ENCODE peak calls at places on chromosomes 5 and 9, in six cellular contexts. H, B, Y, E, O and X are unnamed samples.
A peak's percentile ranks its signal among the peaks of the same experiment; 100 is the strongest.

GRCh38 chr5:78549043-78549442 is 99.5 kb downstream of the LHFPL2 start:
- DNase-seq in O (peak; percentile 22), Y (peak; percentile 44), E (peak; percentile 21), B (no peak), H (no peak), X (no peak)

GRCh38 chr5:15014809-15015208 is 143.2 kb upstream of the ANKH start:
- DNase-seq in B (no peak), Y (peak; percentile 31), H (no peak), O (peak; percentile 22), E (no peak), X (peak; percentile 38)

GRCh38 chr9:23779220-23779619 is 46.8 kb downstream of the ELAVL2 start:
- DNase-seq in E (peak; percentile 39), B (no peak), O (no peak), H (peak; percentile 24), Y (no peak), X (no peak)

GRCh38 chr9:85185486-85186217 is 516.1 kb downstream of the NTRK2 start:
- DNase-seq in B (no peak), H (no peak), E (no peak), Y (no peak), O (no peak), X (no peak)

GRCh38 chr9:75700252-75700640 is 190.2 kb upstream of the PCSK5 start:
- DNase-seq in Y (no peak), E (no peak), B (no peak), H (no peak), O (no peak), X (no peak)

GRCh38 chr9:89473762-89474469 is 24.0 kb downstream of the SEMA4D start:
- DNase-seq in O (peak; percentile 55), H (no peak), Y (peak; percentile 80), B (no peak), E (no peak), X (peak; percentile 89)

GRCh38 chr5:181170237-181170830 is 22.9 kb downstream of the OR2V2 start:
- DNase-seq in B (no peak), Y (no peak), H (no peak), E (peak; percentile 76), O (no peak), X (no peak)

GRCh38 chr9:111161015-111161415 is 122.7 kb upstream of the LPAR1 start:
- DNase-seq in H (no peak), B (no peak), O (no peak), Y (peak; percentile 31), E (no peak), X (peak; percentile 92)

GRCh38 chr5:132260051-132260450 is 2.6 kb downstream of the PDLIM4 start:
- DNase-seq in Y (peak; percentile 53), E (peak; percentile 15), O (no peak), H (no peak), B (peak; percentile 13), X (peak; percentile 61)

GRCh38 chr5:135343417-135343816 is 55.6 kb downstream of the MACROH2A1 start:
- DNase-seq in O (no peak), Y (no peak), E (no peak), B (no peak), H (no peak), X (no peak)

GRCh38 chr5:73374520-73375235 is 73.9 kb downstream of the FOXD1 start:
- DNase-seq in Y (peak; percentile 84), H (no peak), E (no peak), O (no peak), B (no peak), X (peak; percentile 88)

GRCh38 chr9:79694676-79695400 is 123.1 kb downstream of the TLE4 start:
- DNase-seq in H (peak; percentile 38), B (no peak), E (peak; percentile 41), Y (peak; percentile 90), O (peak; percentile 66), X (peak; percentile 92)

GRCh38 chr9:19087601-19088000 is 15.1 kb downstream of the HAUS6 start:
- DNase-seq in Y (peak; percentile 85), B (no peak), H (no peak), O (peak; percentile 10), E (no peak), X (peak; percentile 59)

GRCh38 chr5:41524174-41524573 is 13.8 kb upstream of the PLCXD3 start:
- DNase-seq in E (no peak), B (no peak), O (peak; percentile 12), H (no peak), Y (no peak), X (no peak)

GRCh38 chr5:52560366-52560765 is 227.3 kb upstream of the ITGA1 start:
- DNase-seq in H (no peak), O (peak; percentile 6), E (no peak), Y (peak; percentile 35), B (no peak), X (no peak)

GRCh38 chr5:157913575-157913974 is 54.6 kb upstream of the CLINT1 start:
- DNase-seq in H (peak; percentile 68), B (no peak), Y (no peak), E (no peak), O (no peak), X (no peak)

GRCh38 chr5:161391724-161392123 is 154.8 kb downstream of the GABRB2 start:
- DNase-seq in O (no peak), H (no peak), B (no peak), Y (no peak), E (no peak), X (no peak)

GRCh38 chr5:169707714-169708113 is 70.6 kb downstream of the DOCK2 start:
- DNase-seq in B (no peak), H (no peak), O (no peak), Y (no peak), E (no peak), X (no peak)

GRCh38 chr5:171336486-171337206 is 27.6 kb downstream of the TLX3 start:
- DNase-seq in H (no peak), Y (peak; percentile 31), E (no peak), O (peak; percentile 71), B (peak; percentile 58), X (peak; percentile 64)

GRCh38 chr5:168047669-168048111 is 243.8 kb upstream of the WWC1 start:
- DNase-seq in Y (no peak), B (no peak), H (no peak), O (no peak), E (peak; percentile 57), X (no peak)

GRCh38 chr5:3843691-3844090 is 248.1 kb downstream of the IRX1 start:
- DNase-seq in O (no peak), Y (no peak), E (no peak), B (no peak), H (no peak), X (no peak)

GRCh38 chr9:84711936-84712335 is 42.4 kb downstream of the NTRK2 start:
- DNase-seq in B (no peak), Y (peak; percentile 22), E (no peak), O (peak; percentile 88), H (no peak), X (no peak)

GRCh38 chr9:88387035-88387732 is 1.1 kb upstream of the SPIN1 start:
- DNase-seq in Y (peak; percentile 73), O (peak; percentile 59), H (no peak), B (no peak), E (no peak), X (peak; percentile 55)

GRCh38 chr5:125412051-125412560 is 665.7 kb upstream of the ZNF608 start:
- DNase-seq in B (no peak), H (no peak), E (peak; percentile 70), O (no peak), Y (peak; percentile 72), X (no peak)

GRCh38 chr5:143434261-143435206 is 31.0 kb upstream of the NR3C1 start:
- DNase-seq in Y (no peak), E (no peak), H (no peak), B (no peak), O (peak; percentile 78), X (no peak)

GRCh38 chr5:6979061-6979460 is 265.8 kb downstream of the TENT4A start:
- DNase-seq in E (no peak), Y (no peak), O (no peak), H (no peak), B (no peak), X (no peak)

GRCh38 chr9:95073042-95073607 is 244.4 kb downstream of the FANCC start:
- DNase-seq in E (peak; percentile 73), B (peak; percentile 57), O (peak; percentile 21), H (no peak), Y (peak; percentile 46), X (no peak)

GRCh38 chr5:89703799-89704198 is 705.8 kb downstream of the CETN3 start:
- DNase-seq in Y (peak; percentile 41), H (peak; percentile 87), B (no peak), E (peak; percentile 52), O (no peak), X (no peak)

GRCh38 chr9:26656003-26656940 is 236.3 kb downstream of the CAAP1 start:
- DNase-seq in Y (peak; percentile 1), O (peak; percentile 16), E (peak; percentile 59), H (peak; percentile 35), B (peak; percentile 58), X (peak; percentile 15)

GRCh38 chr5:1521671-1522600 is 1.8 kb downstream of the LPCAT1 start:
- DNase-seq in Y (peak; percentile 76), O (peak; percentile 33), B (peak; percentile 53), E (peak; percentile 39), H (no peak), X (peak; percentile 87)

GRCh38 chr9:92726971-92727715 is 37.5 kb downstream of the BICD2 start:
- DNase-seq in B (peak; percentile 26), H (no peak), Y (peak; percentile 73), O (peak; percentile 37), E (no peak), X (peak; percentile 56)
- H3K14ac ChIP-seq in B (no peak overlapping the region), H (no peak overlapping the region), Y (no peak overlapping the region), O (no peak overlapping the region), E (no peak overlapping the region), X (no peak overlapping the region)

DNA sequence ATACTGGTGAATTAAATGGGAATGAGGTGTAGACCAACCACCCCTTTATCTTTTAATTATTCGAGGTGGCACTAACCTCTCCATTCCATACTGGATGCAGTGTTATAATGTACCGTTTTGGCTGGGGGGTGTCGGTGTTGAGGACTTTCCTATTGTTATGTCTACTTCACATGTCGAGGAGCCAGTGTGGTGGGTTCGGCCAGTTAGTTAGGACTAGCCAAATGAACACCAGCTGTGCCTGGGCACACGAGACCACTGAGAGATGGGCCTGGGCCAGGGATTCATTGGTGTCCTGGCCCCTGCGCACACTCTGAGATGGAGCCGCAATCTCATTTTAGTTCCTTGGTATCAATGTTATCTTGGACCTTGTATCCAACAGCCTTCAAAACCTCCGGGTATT is 186.2 kb downstream of the CACNA1B start:
- DNase-seq in Y (no peak), E (peak; percentile 2), H (no peak), O (no peak), B (no peak), X (no peak)
- H3K14ac ChIP-seq in Y (no peak overlapping the region), E (no peak overlapping the region), H (no peak overlapping the region), O (no peak overlapping the region), B (no peak overlapping the region), X (no peak overlapping the region)

DNA sequence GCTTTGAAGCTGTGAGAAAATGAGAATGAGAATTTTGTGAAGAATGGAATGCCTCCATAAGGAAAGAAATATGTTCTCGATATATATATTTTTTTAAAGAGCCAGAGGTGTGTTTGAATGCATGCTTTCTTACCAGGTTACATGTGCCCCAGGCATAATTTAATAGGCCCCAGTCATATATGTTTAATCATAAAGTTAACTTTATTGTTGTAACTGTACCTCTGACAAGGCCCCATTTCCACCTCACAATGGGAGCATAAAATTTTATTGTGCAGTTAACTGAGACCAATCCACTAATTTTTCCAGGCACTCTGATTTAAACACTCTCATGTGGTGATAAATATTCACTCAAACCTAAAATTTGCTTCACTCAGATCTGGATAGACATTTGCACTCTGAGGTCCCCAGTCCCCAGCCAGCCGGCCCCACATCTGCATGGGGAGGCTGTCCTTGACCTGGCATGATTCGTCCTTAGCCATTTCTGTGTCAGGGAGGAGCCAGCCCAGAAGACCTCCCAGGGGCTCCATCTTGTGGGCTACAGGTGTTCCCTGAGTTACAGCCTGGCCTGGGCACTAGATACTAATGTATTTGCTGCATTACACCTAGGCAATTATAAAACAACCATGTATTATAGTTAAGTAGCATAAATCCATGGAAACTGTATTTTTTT is 245.8 kb downstream of the MTRR start:
- DNase-seq in E (peak; percentile 58), H (no peak), O (no peak), Y (no peak), B (no peak), X (no peak)
- H3K14ac ChIP-seq in E (no peak overlapping the region), H (no peak overlapping the region), O (no peak overlapping the region), Y (no peak overlapping the region), B (no peak overlapping the region), X (no peak overlapping the region)

GRCh38 chr5:5326126-5326758 is 96.2 kb upstream of the ICE1 start:
- DNase-seq in Y (no peak), B (no peak), H (peak; percentile 30), O (no peak), E (no peak), X (no peak)
- H3K14ac ChIP-seq in Y (no peak overlapping the region), B (peak overlapping the region; percentile 16), H (peak overlapping the region; percentile 39), O (peak overlapping the region; percentile 95), E (peak overlapping the region; percentile 55), X (no peak overlapping the region)